ENCODE peak calls at places on chromosomes 11 and 22, in five cellular contexts. S, J, M, X and A are unnamed samples.

GRCh38 chr11:74844072-74844471 is 95.4 kb downstream of the RNF169 start:
- DNase-seq in S (no peak), M (no peak), J (no peak), X (no peak), A (no peak)

GRCh38 chr11:121372671-121373429 is 79.3 kb upstream of the SORL1 start:
- DNase-seq in X (no peak), M (no peak), J (no peak), S (no peak), A (no peak)

GRCh38 chr22:31607696-31608095 is 54.3 kb downstream of the PISD start:
- DNase-seq in J (no peak), S (no peak), X (no peak), M (no peak), A (no peak)

GRCh38 chr22:39253427-39254070 is 8.8 kb upstream of the PDGFB start:
- DNase-seq in X (peak), S (peak), M (peak), J (peak), A (peak)

GRCh38 chr22:43956805-43957463 is 1.7 kb downstream of the SAMM50 start:
- DNase-seq in J (no peak), X (no peak), S (no peak), M (no peak), A (no peak)

GRCh38 chr22:43152355-43153071 is 1.2 kb downstream of the TSPO start:
- DNase-seq in J (peak), M (peak), S (peak), X (no peak), A (no peak)

GRCh38 chr11:92357344-92357743 is 132.7 kb downstream of the FAT3 start:
- DNase-seq in J (no peak), S (peak), M (no peak), X (peak), A (no peak)

GRCh38 chr11:13304655-13305340 is 27.2 kb downstream of the BMAL1 start:
- DNase-seq in S (no peak), M (no peak), X (no peak), J (no peak), A (no peak)

GRCh38 chr11:76791861-76792260 is 8.7 kb downstream of the TSKU start:
- DNase-seq in S (peak), M (peak), X (no peak), J (no peak), A (no peak)

GRCh38 chr11:122440783-122441701 is 214.5 kb upstream of the UBASH3B start:
- DNase-seq in S (no peak), J (peak), X (no peak), M (no peak), A (no peak)

GRCh38 chr11:56473252-56473651 is at the start of gene OR5M3:
- DNase-seq in X (no peak), J (no peak), S (no peak), M (no peak), A (no peak)

GRCh38 chr11:118892515-118892914 is 8.8 kb downstream of the CXCR5 start:
- DNase-seq in S (no peak), M (no peak), J (no peak), X (no peak), A (no peak)

GRCh38 chr11:33893711-33894401 is 2.0 kb upstream of the LMO2 start:
- DNase-seq in X (no peak), M (no peak), J (no peak), S (no peak), A (no peak)

GRCh38 chr22:49269928-49270327 is 557.7 kb downstream of the BRD1 start:
- DNase-seq in M (no peak), X (no peak), S (no peak), J (no peak), A (no peak)

GRCh38 chr11:116656011-116656410 is 116.8 kb downstream of the BUD13 start:
- DNase-seq in J (no peak), X (no peak), M (no peak), S (no peak), A (no peak)

GRCh38 chr11:31863170-31863929 is 52.2 kb upstream of the PAX6 start:
- DNase-seq in J (no peak), S (no peak), X (no peak), M (no peak), A (no peak)

GRCh38 chr22:45911601-45912271 is 65.2 kb downstream of the WNT7B start:
- DNase-seq in J (no peak), S (peak), X (no peak), M (no peak), A (no peak)

GRCh38 chr11:19843106-19843505 is 130.5 kb downstream of the NAV2 start:
- DNase-seq in X (no peak), S (no peak), M (no peak), J (no peak), A (no peak)

GRCh38 chr22:44143117-44143495 is 37.6 kb upstream of the PARVG start:
- DNase-seq in M (no peak), S (no peak), X (no peak), J (no peak), A (no peak)

GRCh38 chr11:72144807-72145565 is 9.5 kb downstream of the FOLR3 start:
- DNase-seq in M (peak), S (peak), J (no peak), X (peak), A (peak)

GRCh38 chr11:26753738-26754504 is 32.1 kb upstream of the SLC5A12 start:
- DNase-seq in S (peak), M (peak), X (no peak), J (no peak), A (peak)

GRCh38 chr11:109864834-109865557 is 228.2 kb upstream of the ZC3H12C start:
- DNase-seq in X (no peak), M (peak), S (peak), J (no peak), A (no peak)
- H3K4me3 ChIP-seq in X (no peak), M (no peak), S (no peak), J (no peak), A (no peak)

GRCh38 chr11:2381494-2382128 is 4.5 kb downstream of the CD81 start:
- DNase-seq in S (no peak), M (no peak), J (no peak), X (no peak), A (no peak)

GRCh38 chr11:2382129-2382517 is 5.0 kb downstream of the CD81 start:
- DNase-seq in S (no peak), M (no peak), J (no peak), X (no peak), A (no peak)

GRCh38 chr11:2383823-2384722 is 7.0 kb downstream of the CD81 start:
- DNase-seq in S (no peak), J (no peak), M (no peak), X (no peak), A (no peak)

GRCh38 chr11:2384723-2385041 is 7.6 kb downstream of the CD81 start:
- DNase-seq in X (no peak), M (no peak), J (no peak), S (no peak), A (no peak)

DNA sequence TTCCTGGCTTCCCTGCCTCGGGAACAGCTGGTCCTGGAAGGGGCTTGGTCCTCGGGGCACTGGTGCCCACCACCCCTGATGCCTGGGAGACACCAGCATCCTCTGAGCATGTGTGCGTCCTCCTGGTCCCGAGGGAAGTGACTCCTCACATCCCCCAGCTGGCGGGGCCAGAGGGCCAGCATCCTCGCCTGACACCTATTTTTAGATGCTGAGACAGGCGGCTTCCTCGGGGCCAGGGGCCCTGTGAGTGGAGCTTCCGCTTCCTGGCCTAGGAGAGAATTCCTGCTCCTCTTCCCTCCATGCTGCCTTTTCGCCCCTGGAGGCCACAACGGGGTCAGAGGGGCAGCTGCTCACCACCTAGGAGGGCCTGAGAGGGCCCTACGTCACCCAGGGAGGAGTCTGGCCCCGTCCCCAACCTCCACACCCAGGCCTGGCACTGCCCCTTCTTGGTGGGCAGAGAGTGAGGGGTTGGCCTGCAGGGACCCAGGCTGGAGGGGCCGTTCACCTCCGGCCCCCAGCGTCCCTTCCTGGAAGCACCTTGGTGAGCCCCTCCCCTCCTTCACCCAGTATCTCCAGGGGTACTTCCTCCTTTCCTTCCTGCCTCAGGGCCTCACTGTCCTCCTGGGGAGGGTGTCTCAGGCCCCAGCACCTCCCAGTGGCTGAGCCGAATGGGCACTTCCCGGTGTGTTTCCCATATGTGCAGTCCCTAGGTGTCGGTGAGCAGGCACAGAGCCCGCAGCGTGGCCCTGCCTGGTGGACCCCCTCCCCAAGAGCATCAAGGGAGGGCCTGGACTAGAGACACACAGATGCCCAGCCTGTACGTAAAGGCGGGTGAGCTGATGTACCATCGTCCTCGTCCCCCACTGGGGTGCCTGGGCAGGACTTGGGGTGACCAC is 6.1 kb downstream of the CD81 start:
- DNase-seq in J (peak), S (no peak), M (no peak), X (no peak), A (no peak)
- H3K4me3 ChIP-seq in J (no peak), S (no peak), M (no peak), X (no peak), A (no peak)

GRCh38 chr11:106186630-106187029 is 109.2 kb downstream of the AASDHPPT start:
- DNase-seq in J (no peak), M (no peak), S (no peak), X (no peak), A (no peak)
- H3K4me3 ChIP-seq in J (no peak), M (no peak), S (no peak), X (no peak), A (no peak)

DNA sequence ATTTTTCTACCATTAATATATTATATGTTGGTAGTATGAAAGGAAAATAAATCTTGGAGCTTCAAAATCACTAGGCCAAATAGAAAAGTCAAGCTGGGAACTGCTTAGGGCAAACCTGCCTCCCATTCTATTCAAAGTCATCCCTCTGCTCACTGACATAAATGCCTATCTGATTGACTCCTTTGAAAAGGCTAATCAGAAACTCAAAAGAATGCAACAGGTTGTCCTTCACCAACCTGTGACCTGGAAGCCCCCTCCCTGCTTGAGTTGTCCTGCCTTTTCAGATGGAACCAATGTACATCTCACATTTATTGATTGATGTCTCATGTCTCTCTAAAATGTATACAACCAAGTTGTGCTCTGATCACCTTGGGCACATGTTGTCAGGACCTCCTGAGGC is 3.2 kb upstream of the TRIM34 start:
- DNase-seq in J (no peak), S (no peak), X (no peak), M (no peak), A (no peak)
- H3K4me3 ChIP-seq in J (no peak), S (no peak), X (no peak), M (no peak), A (no peak)

DNA sequence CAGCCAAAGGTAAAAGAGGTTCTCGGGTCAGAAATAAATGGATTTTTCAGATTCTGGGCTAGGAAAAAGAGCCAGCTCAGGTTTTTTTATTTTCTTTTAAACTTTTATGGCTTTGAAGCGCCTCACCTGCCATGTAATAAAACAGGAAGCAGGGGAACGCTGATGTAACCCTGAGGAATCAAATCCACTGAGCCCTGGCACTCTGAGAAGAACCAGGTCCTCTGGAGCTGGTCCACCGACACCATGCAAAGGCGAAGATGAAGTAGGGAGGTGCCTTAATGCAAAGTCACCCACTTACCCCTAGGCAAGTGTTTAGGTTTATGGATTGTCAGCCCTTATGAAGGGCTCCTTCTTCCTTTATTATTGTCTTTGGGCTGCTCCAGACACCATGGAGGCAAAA is 1.6 kb downstream of the PAMR1 start:
- DNase-seq in S (no peak), J (no peak), M (no peak), X (no peak), A (no peak)
- H3K4me3 ChIP-seq in S (no peak), J (no peak), M (peak), X (no peak), A (peak)

DNA sequence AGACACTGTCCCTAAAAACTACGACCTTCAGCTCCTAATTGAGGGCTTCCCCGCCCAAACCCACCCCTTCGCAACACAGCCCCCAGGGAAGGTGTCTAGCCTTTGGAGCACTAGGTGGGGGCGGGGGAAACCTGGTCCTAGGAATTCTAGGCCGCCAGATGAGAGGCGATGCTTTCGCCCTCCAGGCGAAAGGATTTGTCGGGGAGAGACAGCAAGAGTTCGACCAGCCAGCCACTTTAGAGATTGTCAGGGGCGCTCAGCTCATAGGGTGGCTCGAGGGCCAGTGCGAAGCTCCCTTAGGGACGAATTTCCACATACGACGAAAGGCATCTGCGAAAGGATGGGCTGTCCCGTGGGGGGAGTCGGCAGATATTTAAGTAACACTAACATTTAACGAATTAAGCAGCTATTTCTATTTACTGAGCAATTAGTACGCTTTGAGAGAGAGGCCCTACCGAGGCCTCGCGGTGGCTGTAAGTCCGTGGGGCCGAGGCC is 5.3 kb downstream of the CD248 start:
- DNase-seq in M (no peak), J (no peak), X (no peak), S (no peak), A (no peak)
- H3K4me3 ChIP-seq in M (peak), J (peak), X (peak), S (peak), A (peak)

GRCh38 chr22:35070451-35071093 is 4.6 kb downstream of the ISX start:
- DNase-seq in J (no peak), M (no peak), X (no peak), S (peak), A (no peak)
- H3K4me3 ChIP-seq in J (no peak), M (no peak), X (no peak), S (no peak), A (no peak)

GRCh38 chr22:25451480-25452114 is 112.9 kb upstream of the GRK3 start:
- DNase-seq in M (no peak), S (no peak), X (no peak), J (no peak), A (no peak)
- H3K4me3 ChIP-seq in M (no peak), S (no peak), X (no peak), J (no peak), A (no peak)

GRCh38 chr22:19979712-19980493 is 36.7 kb downstream of the ARVCF start:
- DNase-seq in J (no peak), X (no peak), M (no peak), S (no peak), A (no peak)
- H3K4me3 ChIP-seq in J (no peak), X (no peak), M (no peak), S (no peak), A (no peak)